ENCODE peak calls at places on chromosomes 12 and 14, in nine cellular contexts. One of them, this sample, is unnamed.

GRCh38 chr12:41532072-41532471 is 344.0 kb downstream of the PDZRN4 start:
- DNase-seq in GM12864: no peak
- DNase-seq in AG09309: no peak
- DNase-seq in keratinocyte: no peak
- DNase-seq in astrocyte of the cerebellum: no peak
- DNase-seq in psoas muscle: no peak
- DNase-seq in GM12878: no peak
- DNase-seq in AG10803: no peak
- DNase-seq in Caco-2: no peak
- DNase-seq in this sample: no peak

GRCh38 chr12:3172124-3173007 is 95.2 kb downstream of the TSPAN9 start:
- DNase-seq in GM12864: no peak
- DNase-seq in GM12878: no peak
- DNase-seq in AG09309: no peak
- DNase-seq in keratinocyte: no peak
- DNase-seq in psoas muscle: peak
- DNase-seq in AG10803: no peak
- DNase-seq in astrocyte of the cerebellum: no peak
- DNase-seq in Caco-2: no peak
- DNase-seq in this sample: no peak

GRCh38 chr14:21924479-21924878 is 250.9 kb upstream of the OR4E1 start:
- DNase-seq in psoas muscle: no peak
- DNase-seq in Caco-2: peak
- DNase-seq in AG09309: no peak
- DNase-seq in GM12864: peak
- DNase-seq in astrocyte of the cerebellum: no peak
- DNase-seq in AG10803: no peak
- DNase-seq in GM12878: peak
- DNase-seq in keratinocyte: no peak
- DNase-seq in this sample: peak

GRCh38 chr12:94260717-94261116 is 112.3 kb downstream of the PLXNC1 start:
- DNase-seq in psoas muscle: no peak
- DNase-seq in GM12878: no peak
- DNase-seq in AG09309: no peak
- DNase-seq in GM12864: no peak
- DNase-seq in keratinocyte: no peak
- DNase-seq in Caco-2: no peak
- DNase-seq in astrocyte of the cerebellum: no peak
- DNase-seq in AG10803: no peak
- DNase-seq in this sample: no peak

GRCh38 chr14:59771577-59771976 is 99.0 kb downstream of the RTN1 start:
- DNase-seq in GM12878: no peak
- DNase-seq in psoas muscle: no peak
- DNase-seq in AG09309: peak
- DNase-seq in Caco-2: no peak
- DNase-seq in astrocyte of the cerebellum: peak
- DNase-seq in GM12864: no peak
- DNase-seq in keratinocyte: no peak
- DNase-seq in AG10803: no peak
- DNase-seq in this sample: no peak

GRCh38 chr12:52495385-52495784 is 2.3 kb upstream of the KRT6A start:
- DNase-seq in AG09309: no peak
- DNase-seq in Caco-2: peak
- DNase-seq in GM12878: no peak
- DNase-seq in astrocyte of the cerebellum: no peak
- DNase-seq in GM12864: no peak
- DNase-seq in AG10803: peak
- DNase-seq in keratinocyte: peak
- DNase-seq in psoas muscle: no peak
- DNase-seq in this sample: no peak

GRCh38 chr14:66174453-66174891 is 311.7 kb upstream of the CCDC196 start:
- DNase-seq in AG10803: no peak
- DNase-seq in keratinocyte: no peak
- DNase-seq in astrocyte of the cerebellum: no peak
- DNase-seq in AG09309: no peak
- DNase-seq in psoas muscle: no peak
- DNase-seq in GM12878: no peak
- DNase-seq in GM12864: no peak
- DNase-seq in Caco-2: no peak
- DNase-seq in this sample: no peak

GRCh38 chr14:105843444-105844046 is 317.2 kb downstream of the TMEM121 start:
- DNase-seq in GM12864: no peak
- DNase-seq in keratinocyte: no peak
- DNase-seq in AG09309: no peak
- DNase-seq in psoas muscle: no peak
- DNase-seq in Caco-2: no peak
- DNase-seq in AG10803: no peak
- DNase-seq in GM12878: no peak
- DNase-seq in astrocyte of the cerebellum: no peak
- DNase-seq in this sample: no peak

GRCh38 chr12:42550815-42551214 is 38.7 kb downstream of the PRICKLE1 start:
- DNase-seq in AG10803: no peak
- DNase-seq in AG09309: no peak
- DNase-seq in astrocyte of the cerebellum: no peak
- DNase-seq in Caco-2: no peak
- DNase-seq in GM12864: no peak
- DNase-seq in keratinocyte: no peak
- DNase-seq in GM12878: no peak
- DNase-seq in psoas muscle: no peak
- DNase-seq in this sample: no peak

GRCh38 chr14:103474893-103475292 is 47.7 kb downstream of the CKB start:
- DNase-seq in keratinocyte: no peak
- DNase-seq in AG10803: no peak
- DNase-seq in psoas muscle: no peak
- DNase-seq in AG09309: no peak
- DNase-seq in GM12878: no peak
- DNase-seq in astrocyte of the cerebellum: no peak
- DNase-seq in Caco-2: no peak
- DNase-seq in GM12864: no peak
- DNase-seq in this sample: no peak

GRCh38 chr12:131710464-131711457 is at the start of gene SFSWAP:
- DNase-seq in Caco-2: peak
- DNase-seq in astrocyte of the cerebellum: peak
- DNase-seq in GM12878: peak
- DNase-seq in AG10803: peak
- DNase-seq in psoas muscle: peak
- DNase-seq in keratinocyte: no peak
- DNase-seq in AG09309: peak
- DNase-seq in GM12864: peak
- DNase-seq in this sample: peak

GRCh38 chr12:6452245-6452731 is 446 bp downstream of the TAPBPL start:
- DNase-seq in AG09309: no peak
- DNase-seq in Caco-2: peak
- DNase-seq in keratinocyte: no peak
- DNase-seq in AG10803: no peak
- DNase-seq in astrocyte of the cerebellum: no peak
- DNase-seq in GM12864: no peak
- DNase-seq in psoas muscle: no peak
- DNase-seq in GM12878: no peak
- DNase-seq in this sample: no peak

GRCh38 chr12:6450869-6451347 is 934 bp upstream of the TAPBPL start:
- DNase-seq in AG09309: no peak
- DNase-seq in AG10803: no peak
- DNase-seq in GM12878: no peak
- DNase-seq in keratinocyte: no peak
- DNase-seq in psoas muscle: no peak
- DNase-seq in astrocyte of the cerebellum: no peak
- DNase-seq in Caco-2: no peak
- DNase-seq in GM12864: no peak
- DNase-seq in this sample: no peak

GRCh38 chr12:6451348-6452244 is at the start of gene TAPBPL:
- DNase-seq in psoas muscle: peak
- DNase-seq in AG09309: peak
- DNase-seq in keratinocyte: no peak
- DNase-seq in GM12864: peak
- DNase-seq in Caco-2: peak
- DNase-seq in AG10803: peak
- DNase-seq in GM12878: peak
- DNase-seq in astrocyte of the cerebellum: peak
- DNase-seq in this sample: peak

GRCh38 chr12:6452908-6453630 is 1.2 kb downstream of the TAPBPL start:
- DNase-seq in psoas muscle: no peak
- DNase-seq in GM12878: no peak
- DNase-seq in GM12864: no peak
- DNase-seq in keratinocyte: no peak
- DNase-seq in astrocyte of the cerebellum: no peak
- DNase-seq in Caco-2: no peak
- DNase-seq in AG09309: no peak
- DNase-seq in AG10803: no peak
- DNase-seq in this sample: no peak

GRCh38 chr12:6450091-6450868 is 1.6 kb upstream of the TAPBPL start:
- DNase-seq in psoas muscle: no peak
- DNase-seq in GM12878: no peak
- DNase-seq in keratinocyte: no peak
- DNase-seq in Caco-2: no peak
- DNase-seq in AG09309: no peak
- DNase-seq in GM12864: no peak
- DNase-seq in astrocyte of the cerebellum: no peak
- DNase-seq in AG10803: no peak
- DNase-seq in this sample: no peak
- H3K4me3 ChIP-seq in psoas muscle: peak
- H3K4me3 ChIP-seq in GM12878: peak
- H3K4me3 ChIP-seq in keratinocyte: no peak
- H3K4me3 ChIP-seq in Caco-2: peak
- H3K4me3 ChIP-seq in AG09309: peak
- H3K4me3 ChIP-seq in GM12864: peak
- H3K4me3 ChIP-seq in astrocyte of the cerebellum: no peak
- H3K4me3 ChIP-seq in AG10803: peak
- H3K4me3 ChIP-seq in this sample: peak

DNA sequence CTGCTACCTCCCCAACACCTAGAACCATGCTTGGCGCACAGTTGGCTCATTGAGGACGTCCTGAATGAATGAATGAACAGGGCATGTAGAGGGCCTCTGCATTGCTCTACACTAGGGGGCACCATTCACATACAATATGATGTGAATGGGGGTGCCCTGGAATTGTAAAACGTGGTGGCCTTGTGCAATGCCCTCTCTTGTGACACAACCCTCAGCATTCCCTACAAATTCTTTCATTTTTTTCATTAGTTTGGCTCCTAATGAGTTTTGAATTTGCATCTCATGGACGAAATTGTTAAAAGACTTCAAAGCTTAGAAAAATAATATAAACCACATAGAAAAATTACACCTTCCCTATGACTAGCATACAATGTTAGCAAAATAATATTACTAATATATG is 2.3 kb upstream of the DIO2 start:
- DNase-seq in Caco-2: peak
- DNase-seq in keratinocyte: no peak
- DNase-seq in psoas muscle: no peak
- DNase-seq in astrocyte of the cerebellum: no peak
- DNase-seq in AG10803: peak
- DNase-seq in AG09309: peak
- DNase-seq in GM12864: peak
- DNase-seq in GM12878: no peak
- DNase-seq in this sample: no peak
- TF ChIP-seq CTCF in Caco-2: peak
- TF ChIP-seq CTCF in keratinocyte: peak
- TF ChIP-seq CTCF in psoas muscle: no peak
- TF ChIP-seq CTCF in astrocyte of the cerebellum: peak
- TF ChIP-seq CTCF in AG10803: peak
- TF ChIP-seq CTCF in AG09309: peak
- TF ChIP-seq CTCF in GM12864: peak
- TF ChIP-seq CTCF in GM12878: peak
- TF ChIP-seq CTCF in this sample: peak

DNA sequence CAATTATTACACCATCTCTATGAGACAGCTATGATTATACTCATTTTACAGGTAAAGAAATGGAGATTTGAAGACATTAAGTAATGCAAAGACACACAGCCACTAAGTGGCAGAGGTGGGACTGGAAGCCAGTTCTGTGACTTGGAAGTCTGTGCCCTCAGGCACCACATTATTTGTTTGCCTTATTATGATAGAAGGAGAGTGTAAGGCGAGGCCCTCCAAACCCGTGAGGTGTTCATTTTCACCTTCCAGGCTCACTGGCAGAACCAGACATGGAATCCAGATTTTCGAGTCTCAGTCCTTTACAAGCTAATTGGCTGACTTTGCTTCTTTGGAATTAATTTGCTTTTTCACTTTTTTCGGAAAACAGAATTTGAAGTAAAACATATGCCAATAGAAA is 107.9 kb downstream of the CAND1 start:
- DNase-seq in Caco-2: no peak
- DNase-seq in GM12878: no peak
- DNase-seq in psoas muscle: no peak
- DNase-seq in astrocyte of the cerebellum: no peak
- DNase-seq in AG10803: no peak
- DNase-seq in GM12864: no peak
- DNase-seq in AG09309: no peak
- DNase-seq in keratinocyte: no peak
- DNase-seq in this sample: no peak
- H3K4me3 ChIP-seq in Caco-2: no peak
- H3K4me3 ChIP-seq in GM12878: no peak
- H3K4me3 ChIP-seq in psoas muscle: no peak
- H3K4me3 ChIP-seq in astrocyte of the cerebellum: no peak
- H3K4me3 ChIP-seq in AG10803: no peak
- H3K4me3 ChIP-seq in GM12864: no peak
- H3K4me3 ChIP-seq in AG09309: no peak
- H3K4me3 ChIP-seq in keratinocyte: no peak
- H3K4me3 ChIP-seq in this sample: no peak

GRCh38 chr12:107327783-107328182 is 234.4 kb upstream of the CRY1 start:
- DNase-seq in psoas muscle: no peak
- DNase-seq in astrocyte of the cerebellum: no peak
- DNase-seq in GM12878: no peak
- DNase-seq in keratinocyte: no peak
- DNase-seq in Caco-2: no peak
- DNase-seq in AG10803: no peak
- DNase-seq in AG09309: no peak
- DNase-seq in GM12864: no peak
- DNase-seq in this sample: no peak
- TF ChIP-seq CTCF in psoas muscle: no peak
- TF ChIP-seq CTCF in astrocyte of the cerebellum: no peak
- TF ChIP-seq CTCF in GM12878: no peak
- TF ChIP-seq CTCF in keratinocyte: no peak
- TF ChIP-seq CTCF in Caco-2: no peak
- TF ChIP-seq CTCF in AG10803: no peak
- TF ChIP-seq CTCF in AG09309: no peak
- TF ChIP-seq CTCF in GM12864: no peak
- TF ChIP-seq CTCF in this sample: no peak

GRCh38 chr12:25387136-25388050 is 136.7 kb upstream of the KRAS start:
- DNase-seq in GM12864: peak
- DNase-seq in psoas muscle: peak
- DNase-seq in AG10803: peak
- DNase-seq in astrocyte of the cerebellum: peak
- DNase-seq in AG09309: peak
- DNase-seq in GM12878: no peak
- DNase-seq in Caco-2: peak
- DNase-seq in keratinocyte: peak
- DNase-seq in this sample: peak
- H3K4me3 ChIP-seq in GM12864: peak
- H3K4me3 ChIP-seq in psoas muscle: peak
- H3K4me3 ChIP-seq in AG10803: peak
- H3K4me3 ChIP-seq in astrocyte of the cerebellum: peak
- H3K4me3 ChIP-seq in AG09309: peak
- H3K4me3 ChIP-seq in GM12878: no peak
- H3K4me3 ChIP-seq in Caco-2: peak
- H3K4me3 ChIP-seq in keratinocyte: peak
- H3K4me3 ChIP-seq in this sample: peak